ENCODE peak calls at places on chromosomes 16 and 17, in eight cellular contexts. One of them, this sample, is unnamed.
A peak's percentile ranks its signal among the peaks of the same experiment; 100 is the strongest.

GRCh38 chr16:90077757-90078593 is 844 bp upstream of the PRDM7 start:
- DNase-seq in dermis blood vessel endothelial cell: peak; percentile 46
- DNase-seq in iris pigment epithelial cell: peak; percentile 45
- DNase-seq in activated gamma-delta T cell: no peak
- DNase-seq in H54: no peak
- DNase-seq in HEK293T: no peak
- DNase-seq in putamen: peak; percentile 6
- DNase-seq in CD4-positive, alpha-beta T cell: peak; percentile 39
- DNase-seq in this sample: peak; percentile 34

GRCh38 chr17:78852709-78853111 is 12.1 kb upstream of the USP36 start:
- DNase-seq in dermis blood vessel endothelial cell: peak; percentile 33
- DNase-seq in iris pigment epithelial cell: no peak
- DNase-seq in activated gamma-delta T cell: no peak
- DNase-seq in H54: no peak
- DNase-seq in HEK293T: peak; percentile 70
- DNase-seq in putamen: no peak
- DNase-seq in CD4-positive, alpha-beta T cell: no peak
- DNase-seq in this sample: no peak

GRCh38 chr17:81187120-81187519 is 21.1 kb upstream of the AATK start:
- DNase-seq in dermis blood vessel endothelial cell: no peak
- DNase-seq in iris pigment epithelial cell: no peak
- DNase-seq in activated gamma-delta T cell: no peak
- DNase-seq in H54: no peak
- DNase-seq in HEK293T: no peak
- DNase-seq in putamen: no peak
- DNase-seq in CD4-positive, alpha-beta T cell: no peak
- DNase-seq in this sample: no peak

GRCh38 chr17:56678249-56679144 is 85.0 kb downstream of the NOG start:
- DNase-seq in dermis blood vessel endothelial cell: peak; percentile 26
- DNase-seq in iris pigment epithelial cell: peak; percentile 24
- DNase-seq in activated gamma-delta T cell: no peak
- DNase-seq in H54: no peak
- DNase-seq in HEK293T: no peak
- DNase-seq in putamen: no peak
- DNase-seq in CD4-positive, alpha-beta T cell: no peak
- DNase-seq in this sample: peak; percentile 42

GRCh38 chr17:21030375-21030774 is 12.4 kb downstream of the USP22 start:
- DNase-seq in dermis blood vessel endothelial cell: no peak
- DNase-seq in iris pigment epithelial cell: no peak
- DNase-seq in activated gamma-delta T cell: no peak
- DNase-seq in H54: no peak
- DNase-seq in HEK293T: no peak
- DNase-seq in putamen: no peak
- DNase-seq in CD4-positive, alpha-beta T cell: no peak
- DNase-seq in this sample: no peak

GRCh38 chr17:80452173-80452915 is 24.1 kb downstream of the NPTX1 start:
- DNase-seq in dermis blood vessel endothelial cell: no peak
- DNase-seq in iris pigment epithelial cell: no peak
- DNase-seq in activated gamma-delta T cell: no peak
- DNase-seq in H54: no peak
- DNase-seq in HEK293T: no peak
- DNase-seq in putamen: no peak
- DNase-seq in CD4-positive, alpha-beta T cell: no peak
- DNase-seq in this sample: peak; percentile 16

GRCh38 chr17:74453665-74454196 is 12.7 kb upstream of the CD300A start:
- DNase-seq in dermis blood vessel endothelial cell: peak; percentile 74
- DNase-seq in iris pigment epithelial cell: no peak
- DNase-seq in activated gamma-delta T cell: peak; percentile 66
- DNase-seq in H54: peak; percentile 90
- DNase-seq in HEK293T: peak; percentile 95
- DNase-seq in putamen: no peak
- DNase-seq in CD4-positive, alpha-beta T cell: no peak
- DNase-seq in this sample: no peak

GRCh38 chr17:18946536-18946935 is 5.4 kb upstream of the SLC5A10 start:
- DNase-seq in dermis blood vessel endothelial cell: no peak
- DNase-seq in iris pigment epithelial cell: peak; percentile 36
- DNase-seq in activated gamma-delta T cell: no peak
- DNase-seq in H54: no peak
- DNase-seq in HEK293T: no peak
- DNase-seq in putamen: no peak
- DNase-seq in CD4-positive, alpha-beta T cell: no peak
- DNase-seq in this sample: no peak

GRCh38 chr17:49746791-49747490 is 17.0 kb downstream of the FAM117A start:
- DNase-seq in dermis blood vessel endothelial cell: no peak
- DNase-seq in iris pigment epithelial cell: no peak
- DNase-seq in activated gamma-delta T cell: no peak
- DNase-seq in H54: no peak
- DNase-seq in HEK293T: no peak
- DNase-seq in putamen: no peak
- DNase-seq in CD4-positive, alpha-beta T cell: peak; percentile 20
- DNase-seq in this sample: no peak

GRCh38 chr17:75983501-75984181 is 4.6 kb downstream of the TEN1 start:
- DNase-seq in dermis blood vessel endothelial cell: no peak
- DNase-seq in iris pigment epithelial cell: peak; percentile 19
- DNase-seq in activated gamma-delta T cell: no peak
- DNase-seq in H54: no peak
- DNase-seq in HEK293T: no peak
- DNase-seq in putamen: no peak
- DNase-seq in CD4-positive, alpha-beta T cell: no peak
- DNase-seq in this sample: no peak

GRCh38 chr17:6555331-6556120 is 829 bp downstream of the PITPNM3 start:
- DNase-seq in dermis blood vessel endothelial cell: peak; percentile 32
- DNase-seq in iris pigment epithelial cell: peak; percentile 47
- DNase-seq in activated gamma-delta T cell: no peak
- DNase-seq in H54: peak; percentile 86
- DNase-seq in HEK293T: no peak
- DNase-seq in putamen: no peak
- DNase-seq in CD4-positive, alpha-beta T cell: no peak
- DNase-seq in this sample: no peak

GRCh38 chr16:66872524-66872923 is 7.8 kb upstream of the PDP2 start:
- DNase-seq in dermis blood vessel endothelial cell: no peak
- DNase-seq in iris pigment epithelial cell: no peak
- DNase-seq in activated gamma-delta T cell: no peak
- DNase-seq in H54: no peak
- DNase-seq in HEK293T: no peak
- DNase-seq in putamen: no peak
- DNase-seq in CD4-positive, alpha-beta T cell: no peak
- DNase-seq in this sample: no peak

GRCh38 chr16:48676836-48677235 is 66.9 kb upstream of the N4BP1 start:
- DNase-seq in dermis blood vessel endothelial cell: no peak
- DNase-seq in iris pigment epithelial cell: peak; percentile 38
- DNase-seq in activated gamma-delta T cell: no peak
- DNase-seq in H54: no peak
- DNase-seq in HEK293T: no peak
- DNase-seq in putamen: no peak
- DNase-seq in CD4-positive, alpha-beta T cell: no peak
- DNase-seq in this sample: no peak

GRCh38 chr16:87681990-87682570 is 79.8 kb downstream of the JPH3 start:
- DNase-seq in dermis blood vessel endothelial cell: peak; percentile 66
- DNase-seq in iris pigment epithelial cell: peak; percentile 83
- DNase-seq in activated gamma-delta T cell: no peak
- DNase-seq in H54: peak; percentile 72
- DNase-seq in HEK293T: no peak
- DNase-seq in putamen: no peak
- DNase-seq in CD4-positive, alpha-beta T cell: no peak
- DNase-seq in this sample: no peak

GRCh38 chr16:10979717-10980601 is 35.6 kb downstream of the CLEC16A start:
- DNase-seq in dermis blood vessel endothelial cell: no peak
- DNase-seq in iris pigment epithelial cell: peak; percentile 31
- DNase-seq in activated gamma-delta T cell: no peak
- DNase-seq in H54: no peak
- DNase-seq in HEK293T: no peak
- DNase-seq in putamen: peak; percentile 58
- DNase-seq in CD4-positive, alpha-beta T cell: no peak
- DNase-seq in this sample: no peak

GRCh38 chr16:13110124-13110796 is 208.9 kb downstream of the SHISA9 start:
- DNase-seq in dermis blood vessel endothelial cell: no peak
- DNase-seq in iris pigment epithelial cell: peak; percentile 38
- DNase-seq in activated gamma-delta T cell: no peak
- DNase-seq in H54: no peak
- DNase-seq in HEK293T: no peak
- DNase-seq in putamen: peak; percentile 6
- DNase-seq in CD4-positive, alpha-beta T cell: no peak
- DNase-seq in this sample: no peak

GRCh38 chr16:349211-349610 is 3.3 kb downstream of the AXIN1 start:
- DNase-seq in dermis blood vessel endothelial cell: no peak
- DNase-seq in iris pigment epithelial cell: no peak
- DNase-seq in activated gamma-delta T cell: no peak
- DNase-seq in H54: no peak
- DNase-seq in HEK293T: no peak
- DNase-seq in putamen: no peak
- DNase-seq in CD4-positive, alpha-beta T cell: no peak
- DNase-seq in this sample: no peak

GRCh38 chr16:77213542-77214108 is 14.4 kb downstream of the SYCE1L start:
- DNase-seq in dermis blood vessel endothelial cell: peak; percentile 88
- DNase-seq in iris pigment epithelial cell: peak; percentile 86
- DNase-seq in activated gamma-delta T cell: no peak
- DNase-seq in H54: peak; percentile 77
- DNase-seq in HEK293T: no peak
- DNase-seq in putamen: no peak
- DNase-seq in CD4-positive, alpha-beta T cell: no peak
- DNase-seq in this sample: no peak

GRCh38 chr17:81000089-81000630 is 8.5 kb downstream of the CHMP6 start:
- DNase-seq in dermis blood vessel endothelial cell: no peak
- DNase-seq in iris pigment epithelial cell: no peak
- DNase-seq in activated gamma-delta T cell: no peak
- DNase-seq in H54: no peak
- DNase-seq in HEK293T: no peak
- DNase-seq in putamen: no peak
- DNase-seq in CD4-positive, alpha-beta T cell: no peak
- DNase-seq in this sample: no peak

GRCh38 chr17:18025596-18026407 is 13.2 kb downstream of the ATPAF2 start:
- DNase-seq in dermis blood vessel endothelial cell: peak; percentile 63
- DNase-seq in iris pigment epithelial cell: peak; percentile 52
- DNase-seq in activated gamma-delta T cell: no peak
- DNase-seq in H54: peak; percentile 89
- DNase-seq in HEK293T: no peak
- DNase-seq in putamen: peak; percentile 27
- DNase-seq in CD4-positive, alpha-beta T cell: no peak
- DNase-seq in this sample: no peak

GRCh38 chr17:76716834-76717205 is 6.1 kb upstream of the MXRA7 start:
- DNase-seq in dermis blood vessel endothelial cell: no peak
- DNase-seq in iris pigment epithelial cell: peak; percentile 98
- DNase-seq in activated gamma-delta T cell: no peak
- DNase-seq in H54: peak; percentile 56
- DNase-seq in HEK293T: no peak
- DNase-seq in putamen: no peak
- DNase-seq in CD4-positive, alpha-beta T cell: no peak
- DNase-seq in this sample: no peak

GRCh38 chr17:45018514-45019176 is 32.8 kb downstream of the DCAKD start:
- DNase-seq in dermis blood vessel endothelial cell: no peak
- DNase-seq in iris pigment epithelial cell: no peak
- DNase-seq in activated gamma-delta T cell: no peak
- DNase-seq in H54: no peak
- DNase-seq in HEK293T: no peak
- DNase-seq in putamen: no peak
- DNase-seq in CD4-positive, alpha-beta T cell: no peak
- DNase-seq in this sample: no peak

GRCh38 chr17:61687769-61688168 is 96.8 kb upstream of the NACA2 start:
- DNase-seq in dermis blood vessel endothelial cell: no peak
- DNase-seq in iris pigment epithelial cell: no peak
- DNase-seq in activated gamma-delta T cell: no peak
- DNase-seq in H54: no peak
- DNase-seq in HEK293T: no peak
- DNase-seq in putamen: no peak
- DNase-seq in CD4-positive, alpha-beta T cell: no peak
- DNase-seq in this sample: no peak

GRCh38 chr16:85636234-85636812 is 23.2 kb downstream of the GSE1 start:
- DNase-seq in dermis blood vessel endothelial cell: no peak
- DNase-seq in iris pigment epithelial cell: no peak
- DNase-seq in activated gamma-delta T cell: no peak
- DNase-seq in H54: no peak
- DNase-seq in HEK293T: no peak
- DNase-seq in putamen: no peak
- DNase-seq in CD4-positive, alpha-beta T cell: no peak
- DNase-seq in this sample: no peak

GRCh38 chr17:68733241-68734176 is 132.3 kb upstream of the FAM20A start:
- DNase-seq in dermis blood vessel endothelial cell: peak; percentile 68
- DNase-seq in iris pigment epithelial cell: peak; percentile 66
- DNase-seq in activated gamma-delta T cell: no peak
- DNase-seq in H54: no peak
- DNase-seq in HEK293T: no peak
- DNase-seq in putamen: no peak
- DNase-seq in CD4-positive, alpha-beta T cell: no peak
- DNase-seq in this sample: no peak

GRCh38 chr17:77281024-77281903 is 140.5 kb downstream of the SEC14L1 start:
- DNase-seq in dermis blood vessel endothelial cell: peak; percentile 62
- DNase-seq in iris pigment epithelial cell: peak; percentile 25
- DNase-seq in activated gamma-delta T cell: peak; percentile 51
- DNase-seq in H54: peak; percentile 76
- DNase-seq in HEK293T: peak; percentile 90
- DNase-seq in putamen: peak; percentile 8
- DNase-seq in CD4-positive, alpha-beta T cell: peak; percentile 61
- DNase-seq in this sample: peak; percentile 21

GRCh38 chr17:13362341-13363122 is 239.2 kb downstream of the HS3ST3A1 start:
- DNase-seq in dermis blood vessel endothelial cell: no peak
- DNase-seq in iris pigment epithelial cell: peak; percentile 36
- DNase-seq in activated gamma-delta T cell: no peak
- DNase-seq in H54: no peak
- DNase-seq in HEK293T: no peak
- DNase-seq in putamen: no peak
- DNase-seq in CD4-positive, alpha-beta T cell: no peak
- DNase-seq in this sample: no peak

GRCh38 chr16:81357711-81358270 is 43.0 kb downstream of the GAN start:
- DNase-seq in dermis blood vessel endothelial cell: no peak
- DNase-seq in iris pigment epithelial cell: peak; percentile 4
- DNase-seq in activated gamma-delta T cell: no peak
- DNase-seq in H54: no peak
- DNase-seq in HEK293T: no peak
- DNase-seq in putamen: no peak
- DNase-seq in CD4-positive, alpha-beta T cell: no peak
- DNase-seq in this sample: no peak

GRCh38 chr17:59754547-59754946 is 47.1 kb downstream of the VMP1 start:
- DNase-seq in dermis blood vessel endothelial cell: peak; percentile 90
- DNase-seq in iris pigment epithelial cell: peak; percentile 97
- DNase-seq in activated gamma-delta T cell: no peak
- DNase-seq in H54: no peak
- DNase-seq in HEK293T: no peak
- DNase-seq in putamen: no peak
- DNase-seq in CD4-positive, alpha-beta T cell: no peak
- DNase-seq in this sample: no peak

This sample was measured in NCI-H524 treated with DMSO at 0.1 percent for 48 hours.